ENCODE peak calls at places on chromosomes 16 and 17, in four cellular contexts. One of them, this sample, is unnamed. For H3K9me3, the result is how much of the 10 kb centered on the place peaks cover.

GRCh38 chr17:74151551-74152315 is 51.7 kb upstream of the RPL38 start:
- DNase-seq in heart left ventricle: no peak
- DNase-seq in OCI-LY7: no peak
- DNase-seq in H9: peak
- DNase-seq in this sample: no peak

GRCh38 chr17:12985431-12986285 is 32.2 kb downstream of the ELAC2 start:
- DNase-seq in heart left ventricle: peak
- DNase-seq in OCI-LY7: no peak
- DNase-seq in H9: no peak
- DNase-seq in this sample: no peak

GRCh38 chr17:78289802-78290363 is 58.5 kb downstream of the TMEM235 start:
- DNase-seq in heart left ventricle: peak
- DNase-seq in OCI-LY7: peak
- DNase-seq in H9: peak
- DNase-seq in this sample: no peak

GRCh38 chr17:52026075-52026474 is 132.4 kb downstream of the CA10 start:
- DNase-seq in heart left ventricle: no peak
- DNase-seq in OCI-LY7: no peak
- DNase-seq in H9: no peak
- DNase-seq in this sample: no peak

GRCh38 chr16:71537643-71538042 is 11.4 kb downstream of the CHST4 start:
- DNase-seq in heart left ventricle: no peak
- DNase-seq in OCI-LY7: peak
- DNase-seq in H9: peak
- DNase-seq in this sample: no peak

GRCh38 chr17:33667052-33667509 is 374.0 kb upstream of the ASIC2 start:
- DNase-seq in heart left ventricle: no peak
- DNase-seq in OCI-LY7: no peak
- DNase-seq in H9: no peak
- DNase-seq in this sample: no peak

GRCh38 chr16:1366060-1366711 is 14.5 kb downstream of the GNPTG start:
- DNase-seq in heart left ventricle: no peak
- DNase-seq in OCI-LY7: no peak
- DNase-seq in H9: no peak
- DNase-seq in this sample: no peak

GRCh38 chr16:3787924-3788661 is 70.8 kb upstream of the TRAP1 start:
- DNase-seq in heart left ventricle: no peak
- DNase-seq in OCI-LY7: no peak
- DNase-seq in H9: no peak
- DNase-seq in this sample: no peak

GRCh38 chr17:28720247-28720996 is 637 bp downstream of the RPL23A start:
- DNase-seq in heart left ventricle: no peak
- DNase-seq in OCI-LY7: peak
- DNase-seq in H9: no peak
- DNase-seq in this sample: no peak

GRCh38 chr16:81738831-81739496 is 40.1 kb upstream of the PLCG2 start:
- DNase-seq in heart left ventricle: peak
- DNase-seq in OCI-LY7: peak
- DNase-seq in H9: no peak
- DNase-seq in this sample: no peak

GRCh38 chr17:18951941-18952842 is at the start of gene SLC5A10:
- DNase-seq in heart left ventricle: no peak
- DNase-seq in OCI-LY7: no peak
- DNase-seq in H9: peak
- DNase-seq in this sample: no peak

GRCh38 chr17:22505660-22506059 is 813.3 kb downstream of the KCNJ18 start:
- DNase-seq in heart left ventricle: no peak
- DNase-seq in OCI-LY7: no peak
- DNase-seq in H9: no peak
- DNase-seq in this sample: no peak
- H3K9me3 ChIP-seq in heart left ventricle: under half
- H3K9me3 ChIP-seq in OCI-LY7: under half
- H3K9me3 ChIP-seq in H9: half or more
- H3K9me3 ChIP-seq in this sample: under half

DNA sequence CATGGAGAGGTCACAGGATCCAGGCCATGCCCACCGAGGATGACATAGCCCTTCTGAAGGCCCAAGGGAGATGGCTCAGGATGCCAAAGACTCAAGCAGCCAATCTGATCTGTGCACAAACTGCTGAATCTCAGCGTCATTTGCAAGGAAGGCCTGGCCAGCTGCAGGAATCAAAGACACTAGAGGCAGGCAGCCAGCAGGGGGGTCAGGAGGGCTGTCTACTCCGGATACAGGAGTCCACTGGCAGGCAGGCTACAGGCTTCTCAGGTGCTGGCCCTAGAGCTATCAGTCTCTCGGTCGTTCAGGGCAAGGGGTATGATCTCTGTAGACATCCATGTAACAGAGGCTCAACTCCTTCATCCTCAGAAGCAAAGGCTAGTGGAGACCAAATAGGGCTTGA is 1735.3 kb downstream of the TP53TG3F start:
- DNase-seq in heart left ventricle: no peak
- DNase-seq in OCI-LY7: no peak
- DNase-seq in H9: no peak
- DNase-seq in this sample: no peak
- H3K9me3 ChIP-seq in heart left ventricle: under half
- H3K9me3 ChIP-seq in OCI-LY7: under half
- H3K9me3 ChIP-seq in H9: half or more
- H3K9me3 ChIP-seq in this sample: under half

GRCh38 chr16:75176926-75177325 is 28.6 kb downstream of the ZFP1 start:
- DNase-seq in heart left ventricle: no peak
- DNase-seq in OCI-LY7: no peak
- DNase-seq in H9: no peak
- DNase-seq in this sample: no peak
- H3K9me3 ChIP-seq in heart left ventricle: under half
- H3K9me3 ChIP-seq in OCI-LY7: under half
- H3K9me3 ChIP-seq in H9: under half
- H3K9me3 ChIP-seq in this sample: under half

GRCh38 chr16:16157166-16157565 is 66.1 kb downstream of the ABCC6 start:
- DNase-seq in heart left ventricle: no peak
- DNase-seq in OCI-LY7: no peak
- DNase-seq in H9: no peak
- DNase-seq in this sample: no peak

GRCh38 chr16:16159662-16160061 is 63.6 kb downstream of the ABCC6 start:
- DNase-seq in heart left ventricle: no peak
- DNase-seq in OCI-LY7: no peak
- DNase-seq in H9: no peak
- DNase-seq in this sample: no peak

GRCh38 chr16:16158082-16158658 is 65.1 kb downstream of the ABCC6 start:
- DNase-seq in heart left ventricle: no peak
- DNase-seq in OCI-LY7: no peak
- DNase-seq in H9: no peak
- DNase-seq in this sample: no peak

GRCh38 chr16:16161319-16161718 is 62.0 kb downstream of the ABCC6 start:
- DNase-seq in heart left ventricle: no peak
- DNase-seq in OCI-LY7: no peak
- DNase-seq in H9: no peak
- DNase-seq in this sample: no peak

GRCh38 chr16:16158741-16159374 is 64.4 kb downstream of the ABCC6 start:
- DNase-seq in heart left ventricle: no peak
- DNase-seq in OCI-LY7: no peak
- DNase-seq in H9: no peak
- DNase-seq in this sample: no peak
- H3K9me3 ChIP-seq in heart left ventricle: under half
- H3K9me3 ChIP-seq in OCI-LY7: under half
- H3K9me3 ChIP-seq in H9: under half
- H3K9me3 ChIP-seq in this sample: under half

This sample was measured in ascending aorta.